ENCODE peak calls at places on chromosomes 7 and 10, in four cellular contexts. One of them, this sample, is unnamed.

GRCh38 chr10:21993360-21994001 is 10.0 kb downstream of the DNAJC1 start:
- DNase-seq in stomach: no peak
- DNase-seq in gastrocnemius medialis: no peak
- DNase-seq in CD8-positive, alpha-beta T cell: no peak
- DNase-seq in this sample: no peak

GRCh38 chr7:30893357-30893756 is 18.3 kb upstream of the AQP1 start:
- DNase-seq in CD8-positive, alpha-beta T cell: no peak
- DNase-seq in stomach: no peak
- DNase-seq in gastrocnemius medialis: no peak
- DNase-seq in this sample: no peak

GRCh38 chr7:16268821-16269768 is 152.2 kb downstream of the CRPPA start:
- DNase-seq in gastrocnemius medialis: no peak
- DNase-seq in stomach: no peak
- DNase-seq in CD8-positive, alpha-beta T cell: no peak
- DNase-seq in this sample: no peak

GRCh38 chr10:33314788-33315561 is 19.5 kb downstream of the NRP1 start:
- DNase-seq in gastrocnemius medialis: no peak
- DNase-seq in stomach: no peak
- DNase-seq in CD8-positive, alpha-beta T cell: no peak
- DNase-seq in this sample: no peak

GRCh38 chr10:73756183-73756582 is 12.0 kb downstream of the SEC24C start:
- DNase-seq in gastrocnemius medialis: no peak
- DNase-seq in CD8-positive, alpha-beta T cell: no peak
- DNase-seq in stomach: no peak
- DNase-seq in this sample: no peak

GRCh38 chr10:48580236-48580635 is 24.6 kb downstream of the ARHGAP22 start:
- DNase-seq in CD8-positive, alpha-beta T cell: no peak
- DNase-seq in gastrocnemius medialis: no peak
- DNase-seq in stomach: no peak
- DNase-seq in this sample: no peak

GRCh38 chr10:63699785-63700184 is 178.6 kb downstream of the REEP3 start:
- DNase-seq in stomach: no peak
- DNase-seq in CD8-positive, alpha-beta T cell: no peak
- DNase-seq in gastrocnemius medialis: no peak
- DNase-seq in this sample: peak; percentile 78

GRCh38 chr10:24432478-24433416 is 223.8 kb downstream of the KIAA1217 start:
- DNase-seq in CD8-positive, alpha-beta T cell: no peak
- DNase-seq in stomach: no peak
- DNase-seq in gastrocnemius medialis: no peak
- DNase-seq in this sample: no peak

GRCh38 chr7:151109094-151110048 is 23.1 kb downstream of the AGAP3 start:
- DNase-seq in gastrocnemius medialis: no peak
- DNase-seq in stomach: no peak
- DNase-seq in CD8-positive, alpha-beta T cell: no peak
- DNase-seq in this sample: peak; percentile 76

GRCh38 chr10:22666287-22667092 is 47.9 kb downstream of the PIP4K2A start:
- DNase-seq in stomach: peak; percentile 58
- DNase-seq in CD8-positive, alpha-beta T cell: peak; percentile 79
- DNase-seq in gastrocnemius medialis: no peak
- DNase-seq in this sample: no peak

GRCh38 chr7:274262-274661 is 15.7 kb upstream of the FOXL3 start:
- DNase-seq in CD8-positive, alpha-beta T cell: no peak
- DNase-seq in stomach: no peak
- DNase-seq in gastrocnemius medialis: no peak
- DNase-seq in this sample: no peak
- H3K9me3 ChIP-seq in CD8-positive, alpha-beta T cell: no peaks in the 10 kb centered on the region
- H3K9me3 ChIP-seq in stomach: peaks cover 20% of the 10 kb centered on the region
- H3K9me3 ChIP-seq in gastrocnemius medialis: no peaks in the 10 kb centered on the region
- H3K9me3 ChIP-seq in this sample: peaks cover 18% of the 10 kb centered on the region

DNA sequence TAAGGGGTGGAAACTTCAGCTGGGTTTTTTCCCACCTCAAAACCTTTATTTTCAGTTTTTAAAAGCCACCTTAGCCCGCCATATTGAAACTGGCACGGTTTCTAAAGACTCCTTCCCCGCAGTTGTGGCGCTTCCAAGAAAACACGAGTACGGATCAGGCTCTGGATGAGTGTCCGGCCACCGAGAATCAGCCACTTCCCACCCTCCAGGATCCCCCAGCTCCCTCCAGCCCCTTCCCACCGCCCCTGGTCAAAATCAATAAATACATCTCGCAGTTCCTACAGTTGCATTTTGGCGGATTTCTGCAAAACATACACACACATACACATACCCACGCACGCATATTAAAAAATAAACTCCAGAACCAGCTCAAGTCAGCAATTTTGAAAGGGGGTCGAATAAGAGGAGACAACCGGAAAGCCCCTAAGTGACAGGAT is 1.1 kb downstream of the SFMBT2 start:
- DNase-seq in stomach: no peak
- DNase-seq in gastrocnemius medialis: no peak
- DNase-seq in CD8-positive, alpha-beta T cell: peak; percentile 28
- DNase-seq in this sample: no peak
- H3K4me1 ChIP-seq in stomach: peaks cover 65% of the 10 kb centered on the region
- H3K4me1 ChIP-seq in gastrocnemius medialis: peaks cover 10% of the 10 kb centered on the region
- H3K4me1 ChIP-seq in CD8-positive, alpha-beta T cell: peaks cover 41% of the 10 kb centered on the region
- H3K4me1 ChIP-seq in this sample: peaks cover 68% of the 10 kb centered on the region

GRCh38 chr10:11017575-11018425 is at the start of gene CELF2:
- DNase-seq in CD8-positive, alpha-beta T cell: peak; percentile 27
- DNase-seq in gastrocnemius medialis: peak; percentile 74
- DNase-seq in stomach: peak; percentile 62
- DNase-seq in this sample: no peak
- H3K27ac ChIP-seq in CD8-positive, alpha-beta T cell: no peak within 1 kb of the TSS
- H3K27ac ChIP-seq in gastrocnemius medialis: peak within 1 kb of the TSS; percentile 95
- H3K27ac ChIP-seq in stomach: peak within 1 kb of the TSS; percentile 69
- H3K27ac ChIP-seq in this sample: peak within 1 kb of the TSS; percentile 95

DNA sequence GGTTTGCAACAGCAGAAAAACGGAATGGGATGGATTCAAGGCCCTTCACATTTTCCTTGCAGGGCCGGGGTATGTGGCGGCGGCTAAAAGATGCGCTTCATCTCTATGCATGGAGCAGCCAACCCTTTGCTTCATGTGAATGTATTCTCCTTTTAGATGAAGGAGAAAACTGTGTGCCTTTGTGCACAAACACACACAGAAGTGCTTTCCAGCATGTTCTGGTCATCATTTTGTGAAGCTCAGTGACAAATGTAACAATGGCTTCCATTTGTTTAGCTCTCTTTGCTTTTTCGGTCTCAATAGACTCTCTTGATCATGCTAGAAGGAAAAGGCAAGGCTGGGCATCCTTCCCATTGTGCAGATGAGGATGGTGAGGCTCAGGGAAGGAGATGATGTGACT is 161.7 kb upstream of the MKI67 start:
- DNase-seq in gastrocnemius medialis: no peak
- DNase-seq in CD8-positive, alpha-beta T cell: no peak
- DNase-seq in stomach: no peak
- DNase-seq in this sample: no peak
- H3K9me3 ChIP-seq in gastrocnemius medialis: no peaks in the 10 kb centered on the region
- H3K9me3 ChIP-seq in CD8-positive, alpha-beta T cell: no peaks in the 10 kb centered on the region
- H3K9me3 ChIP-seq in stomach: peaks cover 17% of the 10 kb centered on the region
- H3K9me3 ChIP-seq in this sample: no peaks in the 10 kb centered on the region

GRCh38 chr10:3068968-3069737 is 1.8 kb downstream of the PFKP start:
- DNase-seq in stomach: no peak
- DNase-seq in gastrocnemius medialis: no peak
- DNase-seq in CD8-positive, alpha-beta T cell: no peak
- DNase-seq in this sample: no peak
- H3K4me1 ChIP-seq in stomach: peaks cover 39% of the 10 kb centered on the region
- H3K4me1 ChIP-seq in gastrocnemius medialis: no peaks in the 10 kb centered on the region
- H3K4me1 ChIP-seq in CD8-positive, alpha-beta T cell: peaks cover 13% of the 10 kb centered on the region
- H3K4me1 ChIP-seq in this sample: no peaks in the 10 kb centered on the region

GRCh38 chr10:77555591-77556212 is 81.9 kb downstream of the KCNMA1 start:
- DNase-seq in gastrocnemius medialis: peak; percentile 54
- DNase-seq in CD8-positive, alpha-beta T cell: no peak
- DNase-seq in stomach: no peak
- DNase-seq in this sample: no peak
- H3K27ac ChIP-seq in gastrocnemius medialis: peak overlapping the region; percentile 82
- H3K27ac ChIP-seq in CD8-positive, alpha-beta T cell: no peak overlapping the region
- H3K27ac ChIP-seq in stomach: peak overlapping the region; percentile 71
- H3K27ac ChIP-seq in this sample: peak overlapping the region; percentile 58

GRCh38 chr10:121618906-121619305 is 20.7 kb upstream of the FGFR2 start:
- DNase-seq in gastrocnemius medialis: no peak
- DNase-seq in CD8-positive, alpha-beta T cell: no peak
- DNase-seq in stomach: no peak
- DNase-seq in this sample: no peak
- H3K9me3 ChIP-seq in gastrocnemius medialis: no peaks in the 10 kb centered on the region
- H3K9me3 ChIP-seq in CD8-positive, alpha-beta T cell: no peaks in the 10 kb centered on the region
- H3K9me3 ChIP-seq in stomach: peaks cover 24% of the 10 kb centered on the region
- H3K9me3 ChIP-seq in this sample: no peaks in the 10 kb centered on the region

DNA sequence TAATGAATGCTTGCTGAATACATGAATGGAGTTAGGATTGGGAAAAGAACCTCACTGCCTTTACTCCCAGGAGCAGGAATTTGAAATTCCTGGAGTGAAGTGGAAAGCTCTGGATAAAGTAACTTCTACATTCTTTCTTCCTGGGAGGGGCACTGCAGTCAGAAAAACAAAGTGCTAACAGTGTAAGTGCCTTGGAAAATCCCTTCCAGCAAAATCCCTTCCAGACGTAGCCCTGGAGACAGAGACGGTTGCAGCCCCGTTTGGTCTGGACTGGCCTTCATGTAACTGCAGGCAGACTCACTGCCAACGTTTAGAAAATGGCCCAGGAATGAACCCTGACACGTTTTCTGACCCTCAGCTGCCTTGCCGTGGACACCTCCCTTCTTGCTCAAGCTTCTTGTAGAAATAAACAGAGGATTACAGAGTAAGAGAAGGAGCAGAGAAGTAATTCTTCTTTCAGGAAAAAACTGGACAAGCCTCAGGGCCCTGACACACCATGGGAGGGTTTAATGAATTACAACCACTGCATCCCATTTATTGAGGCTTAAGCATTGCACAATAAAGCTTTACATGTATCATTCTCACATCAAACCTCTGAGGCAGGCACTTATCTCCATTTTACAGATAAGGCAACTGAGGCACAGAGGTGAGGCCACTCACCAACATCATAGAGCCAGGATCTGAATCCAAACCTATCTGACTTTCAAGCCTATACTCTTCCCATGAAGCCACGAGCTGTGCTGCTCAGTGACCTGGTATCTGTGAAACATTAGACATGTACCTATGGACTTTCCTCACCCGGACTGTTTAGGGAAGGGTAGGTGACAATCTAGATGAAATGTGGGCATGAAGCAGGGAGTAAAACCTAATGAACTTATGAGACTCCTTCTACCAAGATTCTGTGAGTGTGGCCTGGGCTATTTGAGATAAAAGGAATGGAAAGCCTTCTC is 7.8 kb downstream of the ITPRIP start:
- DNase-seq in CD8-positive, alpha-beta T cell: no peak
- DNase-seq in stomach: no peak
- DNase-seq in gastrocnemius medialis: peak; percentile 55
- DNase-seq in this sample: peak; percentile 92
- H3K4me1 ChIP-seq in CD8-positive, alpha-beta T cell: peaks cover 95% of the 10 kb centered on the region
- H3K4me1 ChIP-seq in stomach: peaks cover 100% of the 10 kb centered on the region
- H3K4me1 ChIP-seq in gastrocnemius medialis: peaks cover 82% of the 10 kb centered on the region
- H3K4me1 ChIP-seq in this sample: peaks cover 100% of the 10 kb centered on the region

This sample was measured in right atrium auricular region.